ENCODE peak calls at places on chromosomes 4 and X, in four cellular contexts. D is IMR-90; Y is GM23338; P is effector memory CD4-positive, alpha-beta T cell. B is an unnamed sample. For H3K36me3, the result is how much of the 10 kb centered on the place peaks cover.

GRCh38 chrX:108601276-108601675 is 135.1 kb downstream of the IRS4 start:
- DNase-seq in D (no peak), Y (peak), P (no peak), B (no peak)

GRCh38 chr4:159071178-159071968 is 31.5 kb upstream of the RAPGEF2 start:
- DNase-seq in D (peak), Y (peak), P (no peak), B (peak)

GRCh38 chr4:107825072-107825789 is 499 bp downstream of the SGMS2 start:
- DNase-seq in D (peak), Y (peak), P (no peak), B (peak)

GRCh38 chr4:38190717-38191178 is 230.6 kb downstream of the PTTG2 start:
- DNase-seq in D (peak), Y (no peak), P (no peak), B (peak)

GRCh38 chr4:99722662-99723061 is 65.0 kb upstream of the C4orf54 start:
- DNase-seq in D (peak), Y (no peak), P (no peak), B (no peak)

GRCh38 chr4:15778191-15778741 is at the start of gene CD38:
- DNase-seq in D (no peak), Y (peak), P (no peak), B (peak)

GRCh38 chr4:21697583-21697982 is 251.0 kb downstream of the KCNIP4 start:
- DNase-seq in D (no peak), Y (peak), P (no peak), B (peak)

GRCh38 chr4:107278791-107279481 is 242.8 kb upstream of the DKK2 start:
- DNase-seq in D (peak), Y (no peak), P (no peak), B (no peak)

GRCh38 chrX:153722704-153723350 is 1.4 kb downstream of the BCAP31 start:
- DNase-seq in D (no peak), Y (no peak), P (no peak), B (no peak)

GRCh38 chr4:160481696-160482330 is 1378.9 kb downstream of the RAPGEF2 start:
- DNase-seq in D (no peak), Y (no peak), P (no peak), B (no peak)

GRCh38 chrX:27675493-27675892 is 85.3 kb downstream of the DCAF8L2 start:
- DNase-seq in D (peak), Y (no peak), P (no peak), B (peak)

GRCh38 chrX:134186362-134187121 is 50.4 kb upstream of the CCDC160 start:
- DNase-seq in D (no peak), Y (no peak), P (peak), B (no peak)

GRCh38 chr4:105088110-105088879 is 58.4 kb upstream of the TET2 start:
- DNase-seq in D (peak), Y (peak), P (no peak), B (peak)

GRCh38 chr4:10161840-10162239 is 45.2 kb upstream of the WDR1 start:
- DNase-seq in D (no peak), Y (no peak), P (peak), B (no peak)

GRCh38 chr4:53122280-53123116 is 243.4 kb downstream of the SCFD2 start:
- DNase-seq in D (no peak), Y (no peak), P (no peak), B (no peak)

GRCh38 chrX:119206203-119206602 is 29.9 kb upstream of the PGRMC1 start:
- DNase-seq in D (no peak), Y (no peak), P (no peak), B (no peak)

GRCh38 chr4:177728361-177729152 is 286.3 kb upstream of the AGA start:
- DNase-seq in D (no peak), Y (peak), P (no peak), B (no peak)

GRCh38 chr4:37737456-37737855 is 51.3 kb upstream of the RELL1 start:
- DNase-seq in D (peak), Y (no peak), P (no peak), B (peak)

GRCh38 chrX:7330971-7331746 is 183.2 kb upstream of the PUDP start:
- DNase-seq in D (peak), Y (no peak), P (no peak), B (peak)

DNA sequence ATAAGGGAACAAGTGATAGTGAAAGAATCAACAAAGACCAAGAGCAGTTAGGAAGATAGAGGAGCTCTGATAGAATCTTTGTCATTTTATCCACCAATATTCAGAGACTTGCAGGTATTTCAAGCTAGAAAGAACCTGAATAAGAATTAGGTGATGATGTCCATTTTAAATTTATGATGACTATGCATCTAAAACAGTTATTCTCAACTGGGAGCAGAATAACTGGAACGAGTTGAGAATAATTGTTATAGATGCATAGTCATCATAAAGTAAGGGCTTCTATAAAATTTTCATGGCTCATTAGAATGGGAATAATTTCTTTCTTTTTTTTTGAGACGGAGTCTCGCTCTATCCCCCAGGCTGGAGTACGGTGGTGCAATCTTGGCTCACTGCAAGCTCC is 5.8 kb downstream of the OCIAD1 start:
- DNase-seq in D (no peak), Y (no peak), P (no peak), B (no peak)
- H3K36me3 ChIP-seq in D (under half), Y (half or more), P (under half), B (under half)

GRCh38 chr4:186687263-186687662 is 36.4 kb downstream of the FAT1 start:
- DNase-seq in D (no peak), Y (no peak), P (no peak), B (no peak)

GRCh38 chr4:186691396-186691795 is 32.3 kb downstream of the FAT1 start:
- DNase-seq in D (no peak), Y (no peak), P (no peak), B (no peak)

GRCh38 chr4:186688150-186688943 is 35.3 kb downstream of the FAT1 start:
- DNase-seq in D (no peak), Y (peak), P (no peak), B (no peak)

GRCh38 chr4:186685744-186686143 is 37.9 kb downstream of the FAT1 start:
- DNase-seq in D (peak), Y (peak), P (no peak), B (peak)

DNA sequence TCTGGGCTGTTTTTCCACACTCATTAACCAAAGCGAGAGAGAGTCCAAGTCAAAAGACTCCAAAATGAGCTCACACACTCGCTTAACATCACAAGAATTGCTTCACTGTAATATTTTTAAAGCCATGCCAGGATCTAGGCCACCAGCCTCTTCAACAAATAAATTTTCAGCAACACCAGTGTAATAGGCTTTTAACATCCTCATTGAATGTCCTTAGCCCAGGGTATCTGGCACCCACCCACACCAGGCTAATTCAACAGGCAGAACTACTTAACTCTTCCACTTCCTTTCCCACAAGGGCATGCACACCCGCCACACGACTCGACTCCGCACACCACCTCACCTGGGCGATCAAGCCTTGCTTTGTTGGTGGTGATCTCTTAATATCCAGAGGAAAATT is 34.2 kb downstream of the FAT1 start:
- DNase-seq in D (no peak), Y (no peak), P (no peak), B (no peak)
- H3K4me3 ChIP-seq in D (no peak), Y (no peak), P (no peak), B (no peak)

GRCh38 chrX:3252744-3253143 is 93.7 kb downstream of the MXRA5 start:
- DNase-seq in D (no peak), Y (no peak), P (no peak), B (no peak)
- H3K36me3 ChIP-seq in D (under half), Y (under half), P (under half), B (under half)

DNA sequence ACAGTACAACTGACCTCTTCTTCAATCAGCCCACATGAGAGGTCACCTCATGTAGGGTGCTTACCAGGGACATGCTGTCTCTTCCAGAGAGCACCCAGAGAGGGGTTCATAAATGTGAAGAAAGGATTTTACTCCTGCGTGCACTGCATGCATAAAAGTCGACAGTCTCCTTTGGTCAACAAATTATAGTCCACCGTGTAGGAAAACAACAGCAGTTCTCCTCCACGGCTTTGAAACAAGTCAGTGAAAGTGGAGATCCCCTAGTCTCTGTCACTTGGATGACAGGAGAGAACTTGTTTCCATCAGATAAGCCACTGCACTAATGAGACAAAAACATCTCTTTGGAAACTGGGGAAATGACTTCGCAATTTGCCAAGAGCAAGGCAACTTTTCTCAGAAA is 9.7 kb downstream of the UNC5C start:
- DNase-seq in D (no peak), Y (no peak), P (no peak), B (no peak)
- H3K4me3 ChIP-seq in D (no peak), Y (no peak), P (no peak), B (no peak)

DNA sequence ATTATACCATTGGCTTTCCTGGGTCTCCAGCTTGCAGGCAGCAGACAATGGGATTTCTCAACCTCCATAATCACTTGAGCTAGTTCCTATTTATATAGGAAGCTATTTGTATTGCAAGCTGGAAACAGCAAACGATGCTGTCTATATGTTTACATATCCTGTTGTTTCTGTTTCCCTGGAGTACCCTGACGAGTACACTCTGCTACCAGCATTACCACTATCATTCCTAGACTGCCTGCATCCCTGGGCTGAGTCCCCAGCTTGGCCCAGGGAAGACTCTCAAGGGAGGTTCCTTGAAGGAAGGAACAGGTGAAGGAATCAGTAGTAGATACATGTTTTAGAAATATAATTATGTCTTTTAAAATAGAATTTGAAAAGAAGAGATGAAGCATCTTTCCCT is 81.4 kb downstream of the EVC2 start:
- DNase-seq in D (no peak), Y (no peak), P (no peak), B (no peak)
- H3K36me3 ChIP-seq in D (under half), Y (under half), P (under half), B (under half)

GRCh38 chrX:1535241-1536041 is 1.5 kb downstream of the P2RY8 start:
- DNase-seq in D (no peak), Y (no peak), P (no peak), B (no peak)

GRCh38 chrX:1537031-1537715 is at the start of gene P2RY8:
- DNase-seq in D (no peak), Y (no peak), P (peak), B (peak)

GRCh38 chrX:1533083-1533482 is 3.9 kb downstream of the P2RY8 start:
- DNase-seq in D (no peak), Y (no peak), P (no peak), B (no peak)

GRCh38 chrX:1536712-1537030 is 314 bp downstream of the P2RY8 start:
- DNase-seq in D (no peak), Y (no peak), P (no peak), B (no peak)

DNA sequence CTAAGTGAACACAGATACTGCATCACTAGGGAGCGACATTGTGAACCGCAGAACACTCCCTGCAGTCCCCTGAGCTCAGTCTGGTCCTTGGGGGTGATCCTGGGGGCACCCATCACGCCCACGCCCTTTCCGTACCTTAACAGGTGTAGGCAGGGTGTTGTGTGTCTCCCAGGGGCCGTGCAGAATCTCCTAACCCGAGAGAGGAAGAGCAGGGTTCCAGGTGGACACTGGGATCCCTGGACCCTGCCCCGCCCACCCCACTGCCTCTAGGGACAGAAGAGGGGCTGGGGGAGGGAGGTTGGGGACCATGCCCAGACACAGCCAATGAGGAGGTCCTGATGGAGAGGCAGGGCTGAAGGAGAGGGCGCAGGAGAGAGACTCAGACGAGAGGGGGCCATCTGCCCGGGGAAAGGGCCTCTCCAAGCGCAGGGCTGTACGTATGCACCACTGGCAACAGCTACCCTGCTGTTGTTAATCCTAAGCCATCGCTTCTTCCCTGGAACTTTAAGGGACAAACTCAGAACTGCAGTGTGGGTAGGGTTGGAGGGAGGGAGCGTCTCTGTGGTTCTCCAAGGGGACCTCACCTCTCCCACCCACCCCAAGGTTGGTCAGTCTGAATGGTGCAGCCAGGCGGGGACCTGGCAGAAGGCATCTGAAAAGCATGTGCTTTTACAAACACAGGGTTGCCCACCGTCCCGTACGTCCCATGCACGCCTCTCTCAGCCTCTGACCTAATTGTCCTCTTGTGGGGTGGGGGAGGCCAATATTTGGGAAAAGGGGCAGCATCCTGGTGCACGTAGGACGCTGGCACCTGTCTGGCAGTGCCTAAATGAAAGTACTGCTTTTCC is 2.4 kb downstream of the P2RY8 start:
- DNase-seq in D (no peak), Y (peak), P (no peak), B (no peak)
- H3K4me3 ChIP-seq in D (no peak), Y (no peak), P (peak), B (no peak)

DNA sequence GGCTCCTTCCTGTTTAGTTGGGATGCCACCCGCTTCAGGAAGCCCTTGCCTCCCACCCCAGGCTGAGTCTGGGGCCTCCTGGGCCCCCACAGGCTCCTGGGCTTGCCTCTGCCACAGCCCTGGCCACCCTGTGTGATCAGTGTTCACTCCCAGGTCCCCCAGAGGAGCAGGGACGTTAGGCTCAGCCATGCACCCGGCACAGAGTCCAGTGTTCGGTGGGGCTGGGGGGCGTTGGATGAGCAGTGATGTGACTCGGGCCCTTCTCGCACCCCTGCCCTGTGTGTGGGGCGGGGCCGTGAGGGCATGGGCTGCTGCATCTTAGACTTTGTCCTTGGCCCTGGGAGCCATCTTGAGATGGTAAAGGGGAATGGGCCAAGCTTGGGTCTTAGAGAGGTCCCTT is 29.9 kb upstream of the HTRA3 start:
- DNase-seq in D (no peak), Y (no peak), P (no peak), B (no peak)
- H3K36me3 ChIP-seq in D (under half), Y (under half), P (under half), B (under half)

GRCh38 chr4:82890602-82890912 is 396 bp downstream of the SEC31A start:
- DNase-seq in D (no peak), Y (no peak), P (no peak), B (no peak)

GRCh38 chr4:82891728-82892466 is 944 bp upstream of the SEC31A start:
- DNase-seq in D (peak), Y (peak), P (no peak), B (no peak)

GRCh38 chr4:82890913-82891727 is at the start of gene SEC31A:
- DNase-seq in D (peak), Y (peak), P (peak), B (peak)

GRCh38 chr4:82886145-82886942 is 4.6 kb downstream of the SEC31A start:
- DNase-seq in D (no peak), Y (no peak), P (no peak), B (no peak)

DNA sequence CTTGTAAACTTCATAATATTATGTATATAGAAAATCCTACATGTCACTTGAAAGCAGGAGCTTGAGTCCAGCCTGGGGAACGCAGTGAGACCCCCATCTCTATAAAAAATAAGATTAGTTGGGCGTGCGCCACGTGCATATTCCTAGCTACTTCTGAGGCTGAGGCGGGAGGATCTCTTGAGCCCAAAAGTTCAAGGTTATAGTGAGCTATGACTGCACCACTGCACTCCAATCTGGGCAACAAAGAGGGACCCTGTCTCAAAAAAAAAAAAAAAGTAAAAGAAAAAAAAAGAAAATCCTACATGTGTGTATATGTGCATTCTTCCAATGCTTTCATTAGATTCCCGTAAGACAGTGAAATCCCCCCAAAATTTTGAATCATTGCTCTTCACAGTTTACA is 1.7 kb downstream of the SEC31A start:
- DNase-seq in D (no peak), Y (no peak), P (no peak), B (no peak)
- H3K4me3 ChIP-seq in D (peak), Y (peak), P (peak), B (peak)

GRCh38 chrX:1215123-1215823 is 2.8 kb upstream of the CRLF2 start:
- DNase-seq in D (no peak), Y (no peak), P (no peak), B (no peak)

GRCh38 chrX:1213971-1214370 is 1.5 kb upstream of the CRLF2 start:
- DNase-seq in D (no peak), Y (no peak), P (no peak), B (no peak)

GRCh38 chrX:1210844-1211243 is 1.6 kb downstream of the CRLF2 start:
- DNase-seq in D (no peak), Y (no peak), P (no peak), B (no peak)

GRCh38 chrX:1207496-1208025 is 4.9 kb downstream of the CRLF2 start:
- DNase-seq in D (no peak), Y (no peak), P (no peak), B (no peak)

GRCh38 chrX:1212532-1212931 is at the start of gene CRLF2:
- DNase-seq in D (no peak), Y (no peak), P (no peak), B (no peak)
- H3K36me3 ChIP-seq in D (under half), Y (under half), P (under half), B (under half)

GRCh38 chr4:164359881-164360280 is 394.1 kb upstream of the SMIM31 start:
- DNase-seq in D (no peak), Y (no peak), P (no peak), B (no peak)

GRCh38 chr4:164357957-164358356 is 396.0 kb upstream of the SMIM31 start:
- DNase-seq in D (peak), Y (no peak), P (no peak), B (no peak)

DNA sequence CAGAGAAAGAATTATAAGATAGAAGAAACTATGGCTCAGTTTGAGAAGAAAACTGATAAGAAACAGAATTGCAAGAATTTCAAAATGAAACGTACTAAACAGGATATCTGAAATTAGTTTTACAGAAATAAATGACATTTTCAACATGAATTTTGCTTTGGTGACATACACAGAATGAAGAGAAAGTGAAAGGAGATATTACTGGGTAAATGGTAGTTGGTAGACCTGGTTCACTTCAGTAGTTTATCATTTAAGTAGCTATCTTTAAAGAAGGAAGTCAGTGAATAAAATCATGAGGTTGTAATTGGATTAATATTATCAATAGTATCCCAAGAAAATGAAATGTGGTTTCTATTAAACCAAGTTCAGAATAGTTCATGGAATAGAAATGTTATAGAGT is 395.5 kb upstream of the SMIM31 start:
- DNase-seq in D (no peak), Y (no peak), P (no peak), B (no peak)
- H3K4me3 ChIP-seq in D (no peak), Y (no peak), P (no peak), B (no peak)

B was measured in brain microvascular endothelial cell.